ENCODE peak calls at places on chromosomes 2 and 18, in eight cellular contexts. C is activated naive CD8-positive, alpha-beta T cell treated with anti-CD3 and anti-CD28 coated beads, Interleukin-2, amount 50 U/mL, for 24 hours; N is ELR; W is stimulated activated CD4-positive, alpha-beta T cell treated with anti-CD3 and anti-CD28 coated beads, Interleukin-15, amount 100 ng/mL, for 24 hours; G is NCI-H524; J is hypothalamus; R is adrenal gland; Z is H9. E is an unnamed sample.

GRCh38 chr2:142100139-142100873 is 30.5 kb downstream of the LRP1B start:
- DNase-seq in G (peak), R (no peak), W (no peak), J (no peak), N (peak), C (no peak), Z (no peak), E (no peak)

GRCh38 chr2:159046966-159047365 is 78.5 kb downstream of the TANC1 start:
- DNase-seq in C (no peak), G (no peak), N (no peak), R (no peak), W (no peak), J (no peak), Z (no peak), E (no peak)

GRCh38 chr2:191758420-191759199 is 80.7 kb downstream of the NABP1 start:
- DNase-seq in C (peak), W (peak), N (peak), J (no peak), G (peak), Z (peak), R (peak), E (peak)

GRCh38 chr2:65453916-65454315 is 21.5 kb upstream of the SPRED2 start:
- DNase-seq in C (no peak), W (no peak), R (no peak), N (peak), G (no peak), Z (no peak), J (no peak), E (no peak)

GRCh38 chr2:157628532-157629415 is at the start of gene ACVR1C:
- DNase-seq in N (peak), J (peak), G (peak), Z (peak), W (peak), C (peak), R (peak), E (peak)

GRCh38 chr18:59621027-59621426 is 76.2 kb downstream of the CCBE1 start:
- DNase-seq in W (no peak), N (peak), Z (no peak), G (no peak), J (no peak), R (no peak), C (no peak), E (no peak)

GRCh38 chr2:200338692-200339091 is 32.2 kb downstream of the SPATS2L start:
- DNase-seq in N (no peak), J (no peak), Z (no peak), G (no peak), R (peak), W (no peak), C (no peak), E (no peak)

GRCh38 chr18:67520276-67521035 is 3.9 kb upstream of the DSEL start:
- DNase-seq in Z (no peak), C (no peak), R (peak), N (no peak), G (no peak), J (no peak), W (no peak), E (no peak)

GRCh38 chr2:17747684-17748452 is 5.7 kb downstream of the SMC6 start:
- DNase-seq in Z (peak), N (peak), J (no peak), G (no peak), C (no peak), R (no peak), W (no peak), E (no peak)

GRCh38 chr2:238439093-238439849 is 12.5 kb downstream of the ASB1 start:
- DNase-seq in R (no peak), W (peak), N (peak), G (no peak), C (peak), Z (no peak), J (no peak), E (no peak)

GRCh38 chr2:110847651-110848050 is 115.3 kb downstream of the ACOXL start:
- DNase-seq in J (no peak), R (no peak), C (no peak), N (no peak), W (no peak), G (no peak), Z (no peak), E (no peak)

GRCh38 chr18:66764225-66764624 is 160.3 kb upstream of the CDH19 start:
- DNase-seq in N (no peak), W (no peak), R (no peak), C (no peak), J (no peak), Z (no peak), G (no peak), E (no peak)

GRCh38 chr2:48548871-48549270 is 18.9 kb downstream of the STON1 start:
- DNase-seq in N (no peak), W (no peak), R (no peak), C (no peak), G (no peak), J (no peak), Z (no peak), E (no peak)

GRCh38 chr2:229270551-229271410 is at the start of gene PID1:
- DNase-seq in C (no peak), G (peak), W (no peak), J (no peak), R (no peak), Z (peak), N (peak), E (no peak)

GRCh38 chr2:37323176-37323575 is 1.5 kb downstream of the PRKD3 start:
- DNase-seq in G (no peak), J (no peak), Z (no peak), R (no peak), C (no peak), N (peak), W (no peak), E (no peak)

GRCh38 chr18:1505856-1506255 is 601.2 kb downstream of the ADCYAP1 start:
- DNase-seq in C (no peak), R (no peak), N (no peak), J (no peak), Z (no peak), W (no peak), G (no peak), E (no peak)